ENCODE peak calls at places on chromosomes 16 and 17, in seven cellular contexts. Y is naive thymus-derived CD8-positive, alpha-beta T cell; G is GM23248; J is H7; V is activated naive CD8-positive, alpha-beta T cell treated with anti-CD3 and anti-CD28 coated beads for 36 hours; F is GM06990; A is stimulated activated CD4-positive, alpha-beta T cell treated with anti-CD3 and anti-CD28 coated beads, Interleukin-1b, Interleukin-23, amount 100 ng/mL, for 24 hours. Q is an unnamed sample.

GRCh38 chr17:74922694-74923537 is at the start of gene USH1G:
- DNase-seq in Y (no peak), G (no peak), J (peak), V (no peak), F (no peak), A (no peak), Q (no peak)

GRCh38 chr17:66779186-66779585 is 55.7 kb upstream of the CACNG5 start:
- DNase-seq in Y (no peak), G (no peak), J (no peak), V (no peak), F (no peak), A (no peak), Q (no peak)

GRCh38 chr17:36972186-36972686 is 23.5 kb downstream of the AATF start:
- DNase-seq in Y (no peak), G (no peak), J (no peak), V (no peak), F (no peak), A (no peak), Q (no peak)

GRCh38 chr16:69286941-69287713 is 24.0 kb upstream of the VPS4A start:
- DNase-seq in Y (peak), G (peak), J (peak), V (no peak), F (no peak), A (no peak), Q (peak)

GRCh38 chr17:48915459-48916282 is 7.5 kb downstream of the UBE2Z start:
- DNase-seq in Y (no peak), G (peak), J (no peak), V (peak), F (peak), A (peak), Q (peak)

GRCh38 chr17:64448665-64449512 is at the start of gene MILR1:
- DNase-seq in Y (no peak), G (peak), J (no peak), V (no peak), F (peak), A (no peak), Q (no peak)

GRCh38 chr16:78022347-78022746 is at the start of gene CLEC3A:
- DNase-seq in Y (no peak), G (no peak), J (peak), V (no peak), F (no peak), A (no peak), Q (no peak)

GRCh38 chr16:49458221-49458620 is 84.6 kb downstream of the C16orf78 start:
- DNase-seq in Y (no peak), G (no peak), J (no peak), V (no peak), F (no peak), A (no peak), Q (no peak)

GRCh38 chr17:15263680-15264079 is 1.4 kb downstream of the PMP22 start:
- DNase-seq in Y (no peak), G (no peak), J (no peak), V (no peak), F (no peak), A (no peak), Q (no peak)

GRCh38 chr17:7747586-7747985 is 30.0 kb downstream of the DNAH2 start:
- DNase-seq in Y (no peak), G (peak), J (no peak), V (no peak), F (no peak), A (no peak), Q (no peak)

GRCh38 chr16:66872524-66872923 is 7.8 kb upstream of the PDP2 start:
- DNase-seq in Y (no peak), G (peak), J (no peak), V (no peak), F (no peak), A (no peak), Q (no peak)

GRCh38 chr16:24088767-24089166 is 167.4 kb upstream of the CACNG3 start:
- DNase-seq in Y (no peak), G (no peak), J (no peak), V (no peak), F (no peak), A (no peak), Q (no peak)

GRCh38 chr16:89828199-89828869 is at the start of gene SPIRE2:
- DNase-seq in Y (peak), G (peak), J (peak), V (peak), F (peak), A (peak), Q (peak)

GRCh38 chr17:27356091-27356705 is 62.3 kb downstream of the WSB1 start:
- DNase-seq in Y (no peak), G (no peak), J (no peak), V (no peak), F (no peak), A (no peak), Q (no peak)

GRCh38 chr17:73292031-73292531 is 19.7 kb downstream of the CDC42EP4 start:
- DNase-seq in Y (no peak), G (peak), J (no peak), V (no peak), F (no peak), A (no peak), Q (no peak)

GRCh38 chr16:17830651-17831050 is 359.9 kb upstream of the XYLT1 start:
- DNase-seq in Y (no peak), G (no peak), J (no peak), V (no peak), F (no peak), A (no peak), Q (no peak)

GRCh38 chr16:88925540-88925887 is 51.5 kb downstream of the CBFA2T3 start:
- DNase-seq in Y (no peak), G (no peak), J (no peak), V (no peak), F (no peak), A (no peak), Q (no peak)

GRCh38 chr17:10398352-10398751 is 23.4 kb downstream of the MYH8 start:
- DNase-seq in Y (no peak), G (no peak), J (peak), V (no peak), F (no peak), A (no peak), Q (no peak)

GRCh38 chr17:66183529-66183928 is 8.4 kb downstream of the CEP112 start:
- DNase-seq in Y (no peak), G (no peak), J (no peak), V (no peak), F (no peak), A (no peak), Q (no peak)

GRCh38 chr17:66711936-66712335 is 123.0 kb upstream of the CACNG5 start:
- DNase-seq in Y (no peak), G (no peak), J (no peak), V (no peak), F (no peak), A (no peak), Q (no peak)

GRCh38 chr17:1693339-1693738 is 8.7 kb upstream of the PRPF8 start:
- DNase-seq in Y (no peak), G (peak), J (no peak), V (no peak), F (no peak), A (no peak), Q (no peak)

GRCh38 chr16:84332975-84333684 is 35.2 kb upstream of the ATP2C2 start:
- DNase-seq in Y (no peak), G (no peak), J (peak), V (no peak), F (no peak), A (no peak), Q (no peak)

GRCh38 chr17:1762906-1763829 is 1.3 kb downstream of the SERPINF1 start:
- DNase-seq in Y (no peak), G (peak), J (peak), V (no peak), F (peak), A (no peak), Q (no peak)

GRCh38 chr17:17511971-17512858 is 16.0 kb upstream of the RASD1 start:
- DNase-seq in Y (no peak), G (peak), J (no peak), V (no peak), F (no peak), A (no peak), Q (no peak)

GRCh38 chr17:11986939-11987329 is 10.3 kb downstream of the ZNF18 start:
- DNase-seq in Y (no peak), G (peak), J (peak), V (no peak), F (no peak), A (no peak), Q (no peak)

Q was measured in activated naive CD4-positive, alpha-beta T cell treated with anti-CD3 and anti-CD28 coated beads, Interleukin-2, amount 10 ng/mL, durations not matched to agents 7 days and 5 days.